ENCODE peak calls at places on chromosomes 7 and 10, in five cellular contexts. F, H, E, V and Z are unnamed samples.

GRCh38 chr10:132142396-132143161 is 44.2 kb upstream of the DPYSL4 start:
- DNase-seq in F (no peak), V (peak), E (peak), H (peak), Z (peak)

GRCh38 chr10:49756031-49756430 is 6.1 kb downstream of the OGDHL start:
- DNase-seq in F (no peak), V (no peak), E (no peak), H (no peak), Z (no peak)

GRCh38 chr10:30759423-30759822 is 129.9 kb upstream of the LYZL2 start:
- DNase-seq in E (no peak), H (no peak), V (no peak), F (peak), Z (no peak)

GRCh38 chr7:44112231-44112996 is 8.3 kb downstream of the AEBP1 start:
- DNase-seq in H (no peak), E (no peak), V (no peak), F (no peak), Z (no peak)

GRCh38 chr7:128123291-128124037 is 92.2 kb upstream of the LRRC4 start:
- DNase-seq in H (no peak), V (peak), F (no peak), E (no peak), Z (no peak)

GRCh38 chr10:33249659-33250058 is 84.8 kb downstream of the NRP1 start:
- DNase-seq in V (no peak), F (no peak), H (no peak), E (no peak), Z (no peak)

GRCh38 chr7:29955799-29956476 is 33.7 kb downstream of the SCRN1 start:
- DNase-seq in E (no peak), V (no peak), F (no peak), H (peak), Z (no peak)

GRCh38 chr7:42285383-42285824 is 48.4 kb upstream of the GLI3 start:
- DNase-seq in H (no peak), V (no peak), F (no peak), E (no peak), Z (peak)

GRCh38 chr7:26078437-26079362 is 73.3 kb upstream of the NFE2L3 start:
- DNase-seq in E (peak), V (peak), H (peak), F (peak), Z (peak)

GRCh38 chr10:24824124-24824523 is 100.4 kb upstream of the ARHGAP21 start:
- DNase-seq in H (no peak), E (no peak), V (no peak), F (no peak), Z (no peak)

GRCh38 chr7:22108151-22108845 is 162.6 kb upstream of the CDCA7L start:
- DNase-seq in H (no peak), V (no peak), F (no peak), E (no peak), Z (no peak)

GRCh38 chr10:74750848-74751274 is 75.5 kb upstream of the KAT6B start:
- DNase-seq in E (no peak), F (no peak), V (no peak), H (peak), Z (no peak)

GRCh38 chr7:111647881-111648280 is 85.6 kb upstream of the IMMP2L start:
- DNase-seq in H (no peak), F (no peak), E (no peak), V (no peak), Z (no peak)

GRCh38 chr10:118046491-118047362 is at the start of gene RAB11FIP2:
- DNase-seq in E (peak), V (peak), H (peak), F (peak), Z (peak)
- TF ChIP-seq CTCF in E (no peak), V (no peak), H (peak), F (peak), Z (no peak)

DNA sequence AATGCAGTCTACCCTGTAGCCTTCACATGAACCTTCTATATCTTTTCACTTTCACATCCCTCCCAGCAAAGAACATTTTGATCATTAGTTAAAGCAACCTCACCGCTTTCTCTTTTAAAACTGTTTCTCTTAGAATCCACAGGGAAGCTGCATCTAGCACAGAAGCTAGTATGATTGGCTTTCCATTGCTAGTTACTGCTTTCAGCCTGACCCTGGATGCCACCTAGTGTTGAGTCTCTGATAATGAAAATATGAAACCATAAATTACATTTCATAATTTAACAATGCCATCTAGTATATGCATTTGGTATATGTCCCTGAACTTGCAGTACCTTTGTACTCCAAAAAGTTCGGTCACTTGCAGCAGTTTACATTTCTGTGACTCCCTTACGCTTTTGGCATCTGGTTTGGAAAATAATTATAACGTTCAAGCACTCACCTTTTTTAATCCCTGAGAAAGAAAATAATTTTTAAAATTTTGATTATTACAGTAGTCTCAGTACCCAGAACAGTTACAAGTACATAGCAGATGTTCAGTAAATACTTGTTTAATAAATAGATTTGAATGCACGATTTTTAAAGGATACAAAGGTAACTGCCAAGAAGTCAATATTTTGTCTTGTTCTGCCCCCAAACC is 22.7 kb downstream of the CISD1 start:
- DNase-seq in H (peak), F (peak), E (peak), V (peak), Z (peak)
- TF ChIP-seq CTCF in H (peak), F (peak), E (peak), V (peak), Z (peak)

DNA sequence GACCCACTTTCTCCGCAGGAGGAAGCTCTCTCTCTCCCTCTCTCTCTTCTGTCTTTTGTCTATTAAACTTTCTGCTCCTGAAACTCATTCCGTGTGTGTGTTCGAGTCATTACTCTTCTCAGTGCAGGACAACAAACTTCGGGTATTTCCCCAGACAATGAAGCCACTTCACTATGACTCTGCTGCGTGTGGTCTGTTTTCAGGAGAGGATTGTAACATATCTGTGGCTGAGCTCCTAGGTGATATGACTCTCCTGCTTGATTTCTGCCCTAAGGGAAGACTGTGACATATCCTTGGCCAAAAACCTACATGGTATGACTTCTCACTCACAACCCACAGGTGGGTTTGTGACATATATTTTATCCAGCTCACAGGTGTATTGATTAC is 39.9 kb upstream of the ZNF107 start:
- DNase-seq in E (no peak), V (no peak), F (no peak), H (peak), Z (no peak)
- TF ChIP-seq CTCF in E (no peak), V (no peak), F (no peak), H (no peak), Z (no peak)

DNA sequence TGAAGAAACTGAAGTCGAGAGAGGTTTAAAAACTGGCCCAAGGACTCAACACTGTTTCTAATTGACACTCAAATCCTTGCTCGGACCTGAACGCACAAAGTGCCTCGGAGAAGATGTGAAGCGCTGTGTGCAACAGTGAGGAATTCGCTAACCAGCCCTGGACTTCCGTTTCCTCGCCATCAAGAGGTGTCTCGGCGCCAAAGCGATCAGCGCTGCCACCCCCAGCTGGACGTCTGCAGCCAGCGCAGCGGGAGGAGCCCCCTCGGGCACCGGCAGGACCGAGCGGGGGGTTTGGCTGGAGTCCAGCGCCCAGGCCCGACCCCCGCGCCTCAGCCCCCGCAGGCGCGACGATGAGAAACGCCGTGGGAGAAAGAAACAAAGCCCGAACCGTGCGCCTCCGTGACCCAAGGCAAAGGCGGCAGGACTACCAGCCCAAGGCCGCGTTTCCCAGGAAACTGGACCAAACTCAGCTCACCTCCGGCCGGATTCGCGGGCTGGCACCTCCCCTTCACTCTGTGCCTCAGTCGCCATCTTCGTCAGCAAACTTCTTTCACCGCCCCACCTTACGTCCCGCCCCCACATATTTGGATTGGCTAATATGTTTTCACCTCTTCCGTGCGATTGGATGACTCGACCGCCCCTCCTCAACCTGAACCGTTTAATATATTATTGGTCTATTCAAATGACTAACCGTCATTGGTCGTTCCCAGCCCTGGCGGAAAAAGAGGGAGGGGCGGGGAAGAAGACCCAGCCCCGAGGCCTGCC is at the start of gene ARHGAP19:
- DNase-seq in E (peak), V (peak), F (peak), H (peak), Z (peak)
- TF ChIP-seq CTCF in E (peak), V (peak), F (no peak), H (no peak), Z (no peak)

GRCh38 chr10:99906470-99906869 is 103.3 kb downstream of the DNMBP start:
- DNase-seq in F (peak), V (no peak), E (peak), H (peak), Z (peak)
- TF ChIP-seq CTCF in F (peak), V (no peak), E (no peak), H (no peak), Z (peak)

GRCh38 chr7:156472267-156472666 is 168.3 kb upstream of the RNF32 start:
- DNase-seq in V (no peak), H (no peak), E (no peak), F (no peak), Z (no peak)

GRCh38 chr7:156474241-156474743 is 166.3 kb upstream of the RNF32 start:
- DNase-seq in H (peak), V (no peak), E (peak), F (peak), Z (peak)

GRCh38 chr7:156475666-156476065 is 164.9 kb upstream of the RNF32 start:
- DNase-seq in H (no peak), V (no peak), E (peak), F (peak), Z (peak)

GRCh38 chr7:156475179-156475578 is 165.4 kb upstream of the RNF32 start:
- DNase-seq in E (no peak), F (peak), H (peak), V (no peak), Z (no peak)

DNA sequence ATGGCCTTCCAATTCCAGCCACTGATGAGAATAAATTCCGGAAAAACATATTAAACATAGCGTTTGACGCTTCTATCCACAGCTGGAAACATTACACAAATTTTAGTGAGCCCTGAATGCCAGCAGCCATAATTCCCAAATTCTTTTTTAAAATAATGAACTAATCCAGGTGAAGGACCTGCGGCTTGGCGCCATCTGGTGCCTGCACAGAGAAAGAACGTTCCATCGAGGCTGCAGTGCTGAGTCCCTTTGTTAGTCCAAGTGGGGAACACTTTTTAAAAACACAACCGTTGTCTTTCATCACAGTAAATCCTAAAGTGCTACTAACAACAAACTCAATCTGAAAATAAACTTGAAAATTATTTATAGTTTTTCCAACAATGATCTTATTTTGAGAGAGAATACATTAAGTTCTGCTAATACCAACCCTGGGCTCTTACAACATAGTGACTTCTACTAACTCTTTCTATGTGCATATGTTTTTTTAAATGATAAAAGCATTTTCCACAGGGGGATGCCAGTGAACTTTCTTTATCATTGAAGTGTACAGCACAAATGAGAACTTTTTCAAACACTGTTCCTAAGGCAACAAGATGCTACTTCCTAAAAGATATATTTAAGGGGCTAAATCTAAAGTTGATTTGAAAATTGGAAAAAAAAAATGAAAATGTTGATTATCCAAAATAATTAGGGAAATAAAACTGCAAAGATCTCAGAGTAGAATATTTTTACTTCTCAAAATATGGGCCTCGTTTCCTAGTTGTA is 166.9 kb upstream of the RNF32 start:
- DNase-seq in E (peak), F (peak), H (peak), V (peak), Z (peak)
- TF ChIP-seq CTCF in E (peak), F (peak), H (peak), V (peak), Z (peak)

GRCh38 chr10:78259394-78259793 is 225.7 kb downstream of the RPS24 start:
- DNase-seq in E (no peak), H (no peak), V (no peak), F (no peak), Z (no peak)

GRCh38 chr10:78260675-78261074 is 227.0 kb downstream of the RPS24 start:
- DNase-seq in H (no peak), F (no peak), V (no peak), E (no peak), Z (no peak)

GRCh38 chr10:78258303-78259030 is 224.8 kb downstream of the RPS24 start:
- DNase-seq in V (no peak), H (no peak), F (no peak), E (no peak), Z (no peak)

GRCh38 chr10:78261291-78261690 is 227.6 kb downstream of the RPS24 start:
- DNase-seq in E (no peak), H (no peak), V (no peak), F (no peak), Z (no peak)

DNA sequence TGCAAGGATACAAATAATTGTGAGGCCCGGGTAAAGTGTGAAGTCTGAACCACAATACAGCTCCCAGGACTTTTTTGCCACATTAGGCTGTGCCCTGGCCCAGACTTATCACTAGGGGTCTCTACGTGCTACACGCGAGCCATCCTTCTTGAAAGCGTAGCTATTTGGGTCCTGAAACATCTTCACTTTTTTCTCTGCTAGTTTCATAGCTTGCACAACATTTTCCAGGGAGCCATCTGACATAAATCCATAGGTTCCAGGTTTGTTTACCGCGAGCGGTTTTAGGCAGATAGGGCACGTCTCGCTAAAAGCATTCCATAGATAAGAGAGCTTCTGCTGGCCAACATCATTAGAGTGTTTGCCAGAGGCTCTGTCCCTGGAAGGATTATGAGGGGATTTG is 226.5 kb downstream of the RPS24 start:
- DNase-seq in V (peak), F (no peak), H (no peak), E (peak), Z (no peak)
- TF ChIP-seq CTCF in V (peak), F (no peak), H (no peak), E (peak), Z (no peak)

DNA sequence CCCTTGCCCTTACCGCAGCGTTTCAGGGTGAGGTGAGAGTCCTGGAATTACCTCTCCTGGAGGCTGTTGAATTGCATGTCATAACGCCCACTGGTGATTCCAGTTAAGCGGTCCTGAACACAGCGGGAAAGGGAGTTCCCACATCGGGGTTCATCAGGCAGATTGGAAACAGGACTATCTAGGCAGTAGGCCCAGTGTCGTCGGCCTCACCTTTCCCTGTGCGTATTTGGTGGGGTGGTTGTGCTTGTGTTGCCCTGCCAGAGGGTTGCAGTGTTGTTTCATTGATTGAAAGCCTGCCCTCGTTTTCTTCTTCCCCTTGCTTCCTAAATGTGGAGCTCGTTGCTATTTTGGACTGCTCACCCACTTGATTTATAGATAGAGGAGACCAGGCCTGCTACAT is 10.6 kb upstream of the SUN1 start:
- DNase-seq in H (no peak), V (no peak), E (no peak), F (no peak), Z (no peak)
- TF ChIP-seq CTCF in H (no peak), V (peak), E (no peak), F (no peak), Z (no peak)

GRCh38 chr7:149753370-149754233 is 19.8 kb downstream of the ZNF467 start:
- DNase-seq in H (no peak), V (peak), F (peak), E (peak), Z (peak)
- TF ChIP-seq CTCF in H (peak), V (peak), F (peak), E (peak), Z (peak)